ENCODE peak calls at places on chromosomes 3 and 15, in four cellular contexts. S is neural crest cell, F is endothelial cell, L is keratinocyte. V is an unnamed sample.

GRCh38 chr3:30113906-30114305 is 492.5 kb upstream of the TGFBR2 start:
- DNase-seq in L (no peak), F (no peak), S (no peak), V (no peak)

GRCh38 chr3:157493627-157494550 is 9.3 kb downstream of the VEPH1 start:
- DNase-seq in S (no peak), L (no peak), F (no peak), V (no peak)

GRCh38 chr3:104855702-104856101 is 511.0 kb upstream of the ALCAM start:
- DNase-seq in L (no peak), F (no peak), S (no peak), V (no peak)

GRCh38 chr15:59170295-59170881 is 36.3 kb upstream of the LDHAL6B start:
- DNase-seq in L (peak), F (peak), S (no peak), V (peak)

GRCh38 chr3:179706233-179706632 is 53.4 kb downstream of the USP13 start:
- DNase-seq in S (no peak), F (no peak), L (no peak), V (no peak)

GRCh38 chr3:134072881-134073582 is 43.3 kb upstream of the SLCO2A1 start:
- DNase-seq in S (no peak), F (no peak), L (no peak), V (no peak)

GRCh38 chr3:15099364-15100098 is 583 bp upstream of the RBSN start:
- DNase-seq in L (no peak), S (no peak), F (no peak), V (no peak)

GRCh38 chr3:23629181-23629893 is 176.4 kb upstream of the UBE2E1 start:
- DNase-seq in F (no peak), S (no peak), L (no peak), V (no peak)

GRCh38 chr3:123884258-123884831 is at the start of gene MYLK:
- DNase-seq in S (peak), F (peak), L (peak), V (peak)

GRCh38 chr3:168249048-168249538 is 153.4 kb upstream of the GOLIM4 start:
- DNase-seq in S (no peak), F (peak), L (no peak), V (no peak)

GRCh38 chr15:31801152-31801551 is 229.2 kb upstream of the CHRNA7 start:
- DNase-seq in F (no peak), S (no peak), L (no peak), V (no peak)

GRCh38 chr15:84818221-84819131 is 1.3 kb downstream of the ALPK3 start:
- DNase-seq in F (peak), L (no peak), S (peak), V (no peak)

GRCh38 chr3:137771401-137772230 is 7.5 kb downstream of the SOX14 start:
- DNase-seq in F (peak), S (peak), L (no peak), V (no peak)

GRCh38 chr3:48130321-48130881 is 57.8 kb downstream of the CDC25A start:
- DNase-seq in F (no peak), S (no peak), L (no peak), V (no peak)

GRCh38 chr3:58013973-58014649 is 5.9 kb downstream of the FLNB start:
- DNase-seq in F (no peak), L (no peak), S (no peak), V (no peak)

GRCh38 chr15:74866090-74866489 is 7.1 kb downstream of the SCAMP2 start:
- DNase-seq in L (no peak), F (no peak), S (no peak), V (peak)

GRCh38 chr3:30059240-30059639 is 547.2 kb upstream of the TGFBR2 start:
- DNase-seq in F (no peak), S (no peak), L (no peak), V (no peak)

GRCh38 chr15:99104788-99105515 is at the start of gene SYNM:
- DNase-seq in L (no peak), F (peak), S (peak), V (peak)

GRCh38 chr3:129618186-129618820 is 11.8 kb upstream of the PLXND1 start:
- DNase-seq in S (no peak), L (no peak), F (no peak), V (no peak)

GRCh38 chr3:58452176-58452575 is 18.5 kb upstream of the PDHB start:
- DNase-seq in F (no peak), S (no peak), L (no peak), V (no peak)

GRCh38 chr3:127174715-127175140 is 18.2 kb upstream of the PRR23E start:
- DNase-seq in L (no peak), F (no peak), S (no peak), V (no peak)

GRCh38 chr3:134886991-134887390 is 91.9 kb downstream of the EPHB1 start:
- DNase-seq in S (no peak), F (no peak), L (no peak), V (no peak)

GRCh38 chr3:34206996-34207395 is 408.6 kb downstream of the PDCD6IP start:
- DNase-seq in S (no peak), L (no peak), F (no peak), V (no peak)

GRCh38 chr3:76756578-76756977 is 283.3 kb upstream of the ROBO2 start:
- DNase-seq in F (no peak), L (no peak), S (no peak), V (no peak)

GRCh38 chr15:74994236-74994635 is 1.1 kb upstream of the SCAMP5 start:
- DNase-seq in L (no peak), F (no peak), S (no peak), V (no peak)

GRCh38 chr15:73325191-73325980 is 43.4 kb downstream of the HCN4 start:
- DNase-seq in L (no peak), S (no peak), F (peak), V (no peak)

GRCh38 chr3:134369861-134370596 is 4.2 kb downstream of the AMOTL2 start:
- DNase-seq in L (no peak), S (no peak), F (no peak), V (no peak)

GRCh38 chr15:23801881-23802280 is 114.8 kb upstream of the NDN start:
- DNase-seq in F (no peak), L (no peak), S (no peak), V (no peak)

GRCh38 chr15:96181873-96182301 is 148.6 kb upstream of the NR2F2 start:
- DNase-seq in F (no peak), S (no peak), L (no peak), V (no peak)

GRCh38 chr3:81839504-81840094 is 78.2 kb upstream of the GBE1 start:
- DNase-seq in F (no peak), L (no peak), S (no peak), V (no peak)

GRCh38 chr15:74040115-74040850 is 42.1 kb downstream of the GOLGA6A start:
- DNase-seq in L (no peak), F (no peak), S (no peak), V (no peak)

GRCh38 chr3:6222069-6222468 is 638.8 kb upstream of the GRM7 start:
- DNase-seq in L (no peak), F (no peak), S (no peak), V (no peak)

GRCh38 chr3:112056451-112056929 is 22.0 kb downstream of the TMPRSS7 start:
- DNase-seq in F (no peak), L (no peak), S (no peak), V (no peak)

GRCh38 chr3:183734750-183735284 is 37.2 kb downstream of the YEATS2 start:
- DNase-seq in F (no peak), L (no peak), S (no peak), V (no peak)

GRCh38 chr3:30356901-30357753 is 249.3 kb upstream of the TGFBR2 start:
- DNase-seq in S (no peak), L (peak), F (no peak), V (no peak)

DNA sequence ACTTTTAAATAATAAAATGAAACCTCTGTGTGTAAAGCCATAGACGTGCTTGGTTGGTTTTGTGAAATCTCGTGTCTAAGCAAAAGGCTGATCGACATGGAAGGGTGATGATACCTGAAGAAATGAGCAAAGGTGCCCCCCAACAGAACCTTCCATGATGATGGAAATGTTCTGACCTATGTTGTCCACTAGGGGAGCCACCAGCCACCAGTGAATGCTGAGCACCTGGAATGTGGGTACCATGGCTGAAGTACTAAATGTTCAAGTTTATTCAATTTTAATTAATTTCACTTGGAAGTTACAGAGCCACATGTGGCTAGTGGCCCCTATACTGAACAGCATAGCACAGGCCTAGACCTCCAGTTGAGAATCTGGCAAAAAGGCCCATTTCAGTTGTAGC is 158.8 kb downstream of the POLR2M start:
- DNase-seq in L (no peak), F (no peak), S (no peak), V (no peak)
- TF ChIP-seq CTCF in L (peak), F (peak), S (peak), V (peak)

GRCh38 chr3:11410564-11410963 is 138.4 kb downstream of the ATG7 start:
- DNase-seq in L (no peak), S (no peak), F (no peak), V (no peak)

GRCh38 chr3:11407644-11408043 is 135.4 kb downstream of the ATG7 start:
- DNase-seq in S (no peak), L (no peak), F (no peak), V (no peak)

GRCh38 chr3:11405323-11405722 is 133.1 kb downstream of the ATG7 start:
- DNase-seq in F (no peak), L (no peak), S (no peak), V (no peak)
- TF ChIP-seq CTCF in F (no peak), L (no peak), S (no peak), V (no peak)

DNA sequence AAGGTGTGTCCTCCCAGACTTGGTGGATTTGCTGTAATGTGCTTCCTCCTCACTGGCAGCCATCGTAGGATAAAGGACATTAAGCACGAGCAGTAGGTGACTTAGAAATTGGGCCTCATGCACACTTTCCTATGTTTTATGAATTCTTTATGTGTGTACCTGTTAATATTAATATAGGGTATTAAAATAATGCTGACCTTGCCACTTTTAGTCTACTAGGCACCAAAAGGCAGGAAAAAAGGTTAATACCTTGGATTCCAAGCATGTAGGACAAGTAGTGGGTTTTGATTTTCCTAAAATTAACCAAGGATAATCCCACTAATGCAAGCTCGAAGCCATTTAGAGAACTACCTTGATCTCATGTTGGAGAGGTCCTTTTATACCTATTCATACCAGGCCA is 55.9 kb downstream of the ADAMTSL3 start:
- DNase-seq in L (no peak), F (no peak), S (no peak), V (no peak)
- TF ChIP-seq CTCF in L (no peak), F (no peak), S (no peak), V (no peak)

DNA sequence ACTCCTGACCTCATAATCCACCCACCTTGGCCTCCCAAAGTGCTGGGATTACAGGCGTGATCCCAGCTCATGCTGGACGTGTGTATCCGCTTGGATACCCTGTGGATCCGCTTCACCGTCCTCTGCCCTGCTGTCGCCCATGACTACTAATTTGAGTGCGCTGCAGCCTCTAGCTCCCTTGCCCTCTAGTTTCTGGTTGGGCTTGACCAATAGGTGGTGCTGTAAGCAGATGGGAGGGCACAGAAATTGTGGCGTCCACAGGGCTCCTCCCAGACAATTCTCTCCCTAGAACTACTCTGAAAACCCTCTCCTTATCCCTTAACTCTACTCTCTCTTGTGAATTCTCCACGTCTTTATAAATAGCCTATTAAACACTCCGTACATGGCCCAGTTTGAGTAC is 36.2 kb downstream of the ZPLD1 start:
- DNase-seq in S (no peak), F (peak), L (no peak), V (no peak)
- TF ChIP-seq CTCF in S (peak), F (no peak), L (peak), V (peak)

GRCh38 chr15:65244638-65245037 is 33.4 kb upstream of the CILP start:
- DNase-seq in F (no peak), S (no peak), L (no peak), V (no peak)
- TF ChIP-seq CTCF in F (no peak), S (no peak), L (no peak), V (no peak)

GRCh38 chr3:146019508-146019907 is 141.5 kb downstream of the PLOD2 start:
- DNase-seq in L (no peak), F (no peak), S (no peak), V (no peak)

GRCh38 chr3:146024260-146024659 is 136.7 kb downstream of the PLOD2 start:
- DNase-seq in S (no peak), L (no peak), F (no peak), V (no peak)

GRCh38 chr3:146026547-146026946 is 134.4 kb downstream of the PLOD2 start:
- DNase-seq in S (no peak), L (no peak), F (no peak), V (no peak)

GRCh38 chr3:146020969-146021368 is 140.0 kb downstream of the PLOD2 start:
- DNase-seq in F (no peak), L (no peak), S (no peak), V (no peak)
- TF ChIP-seq CTCF in F (no peak), L (no peak), S (peak), V (no peak)